ENCODE peak calls at places on chromosome 11, in four cellular contexts. J is HepG2, O is K562, G is SK-N-SH. T is an unnamed sample.
A peak's percentile ranks its signal among the peaks of the same experiment; 100 is the strongest.

GRCh38 chr11:130533871-130534270 is 85.4 kb downstream of the ADAMTS15 start:
- DNase-seq in J (no peak), O (no peak), G (no peak), T (no peak)

GRCh38 chr11:103370076-103370475 is 260.9 kb downstream of the DYNC2H1 start:
- DNase-seq in J (no peak), O (no peak), G (no peak), T (no peak)

GRCh38 chr11:98289592-98289991 is 731.2 kb upstream of the CNTN5 start:
- DNase-seq in J (no peak), O (no peak), G (no peak), T (no peak)

GRCh38 chr11:705646-706438 is at the start of gene EPS8L2:
- DNase-seq in J (no peak), O (peak; percentile 91), G (peak; percentile 45), T (peak; percentile 50)

GRCh38 chr11:112997829-112998228 is 36.6 kb downstream of the NCAM1 start:
- DNase-seq in J (no peak), O (no peak), G (no peak), T (no peak)

GRCh38 chr11:762421-763072 is 14.7 kb downstream of the GATD1 start:
- DNase-seq in J (no peak), O (peak; percentile 34), G (peak; percentile 82), T (no peak)

GRCh38 chr11:132941024-132941646 is 591.2 kb downstream of the OPCML start:
- DNase-seq in J (no peak), O (peak; percentile 31), G (peak; percentile 56), T (no peak)

GRCh38 chr11:122671270-122671906 is 15.9 kb downstream of the UBASH3B start:
- DNase-seq in J (no peak), O (no peak), G (no peak), T (no peak)

GRCh38 chr11:62876712-62877111 is 4.0 kb upstream of the SLC3A2 start:
- DNase-seq in J (no peak), O (no peak), G (no peak), T (no peak)

GRCh38 chr11:82038151-82038550 is 695.5 kb downstream of the FAM181B start:
- DNase-seq in J (no peak), O (no peak), G (no peak), T (no peak)

GRCh38 chr11:72141066-72141465 is 5.5 kb downstream of the FOLR3 start:
- DNase-seq in J (no peak), O (no peak), G (no peak), T (no peak)

GRCh38 chr11:104870910-104871309 is 27.4 kb downstream of the CASP12 start:
- DNase-seq in J (no peak), O (no peak), G (no peak), T (no peak)

GRCh38 chr11:3146612-3147256 is 18.4 kb downstream of the OSBPL5 start:
- DNase-seq in J (no peak), O (no peak), G (peak; percentile 40), T (no peak)

GRCh38 chr11:25794804-25795203 is 537.1 kb upstream of the ANO3 start:
- DNase-seq in J (no peak), O (no peak), G (no peak), T (no peak)

GRCh38 chr11:69462106-69463045 is 19.1 kb upstream of the LINC01488 start:
- DNase-seq in J (no peak), O (no peak), G (no peak), T (no peak)

GRCh38 chr11:110219011-110219785 is 77.2 kb downstream of the RDX start:
- DNase-seq in J (no peak), O (no peak), G (no peak), T (no peak)

GRCh38 chr11:127825185-127825584 is 762.2 kb downstream of the ETS1 start:
- DNase-seq in J (no peak), O (no peak), G (no peak), T (no peak)

GRCh38 chr11:32893947-32894827 is 1.6 kb downstream of the QSER1 start:
- DNase-seq in J (peak; percentile 81), O (peak; percentile 25), G (peak; percentile 72), T (no peak)
- TF ChIP-seq FOXJ3 in J (no peak), O (no peak), G (no peak), T (no peak)

GRCh38 chr11:75402002-75402773 is 2.9 kb downstream of the RPS3 start:
- DNase-seq in J (no peak), O (no peak), G (no peak), T (no peak)

GRCh38 chr11:75399344-75400109 is at the start of gene RPS3:
- DNase-seq in J (peak; percentile 88), O (peak; percentile 83), G (peak; percentile 90), T (peak; percentile 88)

GRCh38 chr11:75398906-75399305 is 412 bp upstream of the RPS3 start:
- DNase-seq in J (no peak), O (no peak), G (no peak), T (no peak)

GRCh38 chr11:75403037-75403436 is 3.7 kb downstream of the RPS3 start:
- DNase-seq in J (no peak), O (no peak), G (no peak), T (no peak)

DNA sequence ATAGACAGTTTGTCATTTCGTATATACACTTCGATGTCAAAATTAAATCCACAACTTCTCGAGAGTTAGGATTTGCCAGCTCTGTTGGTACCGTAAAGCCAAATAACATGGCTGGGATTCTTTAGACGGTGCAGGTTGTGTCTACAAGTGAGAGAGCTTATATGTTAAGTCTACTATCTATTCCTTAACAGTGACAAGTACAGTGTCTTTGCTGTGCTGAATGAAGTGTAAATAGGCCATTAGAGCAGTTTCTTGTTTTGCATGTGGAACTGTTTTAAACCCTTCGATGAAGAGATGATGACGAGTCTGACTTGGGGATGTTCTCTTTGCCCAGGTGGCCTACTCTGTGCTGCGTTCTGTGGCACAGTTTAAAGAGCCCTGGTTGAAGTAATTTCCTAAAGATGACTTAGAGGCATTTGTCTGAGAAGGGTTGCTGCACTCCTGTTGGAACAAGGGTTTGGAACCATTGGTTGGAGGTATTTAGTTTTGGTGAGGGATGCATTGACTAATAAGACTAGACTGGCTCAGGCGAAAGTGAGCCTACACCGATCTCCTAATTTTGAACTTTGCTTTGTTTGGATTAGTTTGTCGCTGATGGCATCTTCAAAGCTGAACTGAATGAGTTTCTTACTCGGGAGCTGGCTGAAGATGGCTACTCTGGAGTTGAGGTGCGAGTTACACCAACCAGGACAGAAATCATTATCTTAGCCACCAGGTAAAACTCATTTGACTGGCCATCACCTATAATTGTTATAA is 970 bp downstream of the RPS3 start:
- DNase-seq in J (peak; percentile 49), O (no peak), G (no peak), T (no peak)
- TF ChIP-seq USF2 in J (no peak), O (no peak), G (no peak), T (no peak)

GRCh38 chr11:118659314-118659939 is 20.0 kb downstream of the TREH start:
- DNase-seq in J (peak; percentile 82), O (peak; percentile 97), G (peak; percentile 96), T (peak; percentile 99)

GRCh38 chr11:118657709-118658108 is 21.7 kb downstream of the TREH start:
- DNase-seq in J (no peak), O (no peak), G (no peak), T (no peak)

GRCh38 chr11:118659956-118660645 is 19.3 kb downstream of the TREH start:
- DNase-seq in J (no peak), O (no peak), G (no peak), T (no peak)

GRCh38 chr11:118657238-118657637 is 22.2 kb downstream of the TREH start:
- DNase-seq in J (no peak), O (peak; percentile 40), G (peak; percentile 69), T (no peak)

GRCh38 chr11:118658372-118659313 is 20.8 kb downstream of the TREH start:
- DNase-seq in J (no peak), O (no peak), G (no peak), T (no peak)
- TF ChIP-seq FOXJ3 in J (no peak), O (no peak), G (no peak), T (no peak)

DNA sequence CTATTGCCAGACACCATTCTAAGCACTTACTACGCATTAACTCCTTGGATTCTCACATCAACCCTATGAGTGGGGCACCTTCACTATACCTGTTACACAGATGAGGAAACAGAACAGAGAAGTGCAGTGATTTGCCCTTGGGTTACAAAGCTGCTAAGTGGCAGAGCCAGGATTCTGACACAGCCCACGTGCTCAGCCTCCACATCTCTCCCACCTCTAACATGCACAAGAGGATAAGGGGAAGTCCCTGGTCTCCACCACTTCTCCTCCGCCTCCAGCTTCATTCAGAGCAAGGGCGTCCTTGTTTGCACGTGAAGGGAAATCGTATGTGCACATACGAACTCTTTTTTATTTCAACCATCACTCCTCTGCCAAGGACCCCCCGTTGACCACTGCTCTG is 53.7 kb downstream of the CDON start:
- DNase-seq in J (no peak), O (no peak), G (no peak), T (no peak)
- TF ChIP-seq USF2 in J (no peak), O (no peak), G (no peak), T (no peak)

DNA sequence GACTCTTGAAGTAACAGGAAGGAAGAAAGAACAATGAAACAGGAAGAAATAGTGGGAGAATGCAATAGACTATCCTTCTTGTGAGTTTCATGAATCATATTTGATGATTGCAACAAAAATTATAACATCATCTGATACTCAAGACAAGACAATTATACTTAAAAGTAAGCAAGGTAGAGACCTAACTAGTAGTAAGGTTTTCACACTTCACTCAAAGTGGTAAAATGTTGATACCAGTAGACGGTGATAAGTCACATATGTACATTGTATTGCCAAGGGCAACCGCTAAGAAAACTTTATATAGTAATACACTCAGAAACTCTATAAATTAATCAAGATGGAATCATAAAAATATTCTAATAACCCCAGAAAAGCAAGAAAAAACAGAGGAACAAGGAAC is 107.8 kb downstream of the CYP2R1 start:
- DNase-seq in J (no peak), O (no peak), G (no peak), T (no peak)
- TF ChIP-seq FOXJ3 in J (no peak), O (no peak), G (no peak), T (no peak)

GRCh38 chr11:76448506-76448905 is 3.7 kb downstream of the EMSY start:
- DNase-seq in J (no peak), O (no peak), G (no peak), T (no peak)

GRCh38 chr11:76444384-76445121 is at the start of gene EMSY:
- DNase-seq in J (peak; percentile 99), O (peak; percentile 94), G (peak; percentile 88), T (peak; percentile 94)

GRCh38 chr11:76445122-76446084 is 585 bp downstream of the EMSY start:
- DNase-seq in J (peak; percentile 79), O (peak; percentile 78), G (peak; percentile 71), T (peak; percentile 81)

GRCh38 chr11:76444065-76444383 is 794 bp upstream of the EMSY start:
- DNase-seq in J (no peak), O (no peak), G (no peak), T (no peak)

GRCh38 chr11:76443254-76443935 is 1.4 kb upstream of the EMSY start:
- DNase-seq in J (no peak), O (peak; percentile 27), G (no peak), T (no peak)
- TF ChIP-seq USF2 in J (no peak), O (no peak), G (no peak), T (no peak)

GRCh38 chr11:126084608-126084912 is 21.9 kb upstream of the CDON start:
- DNase-seq in J (no peak), O (no peak), G (no peak), T (no peak)
- TF ChIP-seq FOXJ3 in J (no peak), O (no peak), G (no peak), T (no peak)

GRCh38 chr11:94241896-94242295 is 62.5 kb upstream of the IZUMO1R start:
- DNase-seq in J (no peak), O (no peak), G (no peak), T (no peak)
- TF ChIP-seq USF2 in J (no peak), O (no peak), G (no peak), T (no peak)

T was measured in WTC11.